ENCODE peak calls at places on chromosome 19, in seven cellular contexts. One of them, this sample, is unnamed. For H3K4me1 and H3K27me3, the result is how much of the 10 kb centered on the place peaks cover.

GRCh38 chr19:29845576-29846176 is 33.9 kb downstream of the CCNE1 start:
- DNase-seq in thoracic aorta: no peak
- DNase-seq in CD8-positive, alpha-beta memory T cell: peak
- DNase-seq in ovary: peak
- DNase-seq in psoas muscle: no peak
- DNase-seq in small intestine: peak
- DNase-seq in GM23248: peak
- DNase-seq in this sample: no peak

GRCh38 chr19:39097299-39097698 is 13.1 kb downstream of the ACP7 start:
- DNase-seq in thoracic aorta: no peak
- DNase-seq in CD8-positive, alpha-beta memory T cell: no peak
- DNase-seq in ovary: no peak
- DNase-seq in psoas muscle: no peak
- DNase-seq in small intestine: no peak
- DNase-seq in GM23248: no peak
- DNase-seq in this sample: no peak

GRCh38 chr19:14183741-14184395 is 22.1 kb downstream of the ADGRL1 start:
- DNase-seq in thoracic aorta: no peak
- DNase-seq in CD8-positive, alpha-beta memory T cell: no peak
- DNase-seq in ovary: no peak
- DNase-seq in psoas muscle: no peak
- DNase-seq in small intestine: no peak
- DNase-seq in GM23248: no peak
- DNase-seq in this sample: no peak

GRCh38 chr19:55694241-55694655 is 19.2 kb downstream of the EPN1 start:
- DNase-seq in thoracic aorta: no peak
- DNase-seq in CD8-positive, alpha-beta memory T cell: no peak
- DNase-seq in ovary: no peak
- DNase-seq in psoas muscle: no peak
- DNase-seq in small intestine: peak
- DNase-seq in GM23248: no peak
- DNase-seq in this sample: no peak

GRCh38 chr19:13788991-13789390 is 6.3 kb upstream of the ZSWIM4 start:
- DNase-seq in thoracic aorta: peak
- DNase-seq in CD8-positive, alpha-beta memory T cell: no peak
- DNase-seq in ovary: no peak
- DNase-seq in psoas muscle: no peak
- DNase-seq in small intestine: no peak
- DNase-seq in GM23248: peak
- DNase-seq in this sample: no peak

GRCh38 chr19:3492131-3492839 is 8.2 kb downstream of the DOHH start:
- DNase-seq in thoracic aorta: no peak
- DNase-seq in CD8-positive, alpha-beta memory T cell: no peak
- DNase-seq in ovary: no peak
- DNase-seq in psoas muscle: no peak
- DNase-seq in small intestine: no peak
- DNase-seq in GM23248: no peak
- DNase-seq in this sample: no peak

GRCh38 chr19:4305659-4306058 is 1.3 kb downstream of the FSD1 start:
- DNase-seq in thoracic aorta: no peak
- DNase-seq in CD8-positive, alpha-beta memory T cell: no peak
- DNase-seq in ovary: no peak
- DNase-seq in psoas muscle: no peak
- DNase-seq in small intestine: no peak
- DNase-seq in GM23248: no peak
- DNase-seq in this sample: no peak

GRCh38 chr19:44580366-44580895 is 32.9 kb upstream of the IGSF23 start:
- DNase-seq in thoracic aorta: no peak
- DNase-seq in CD8-positive, alpha-beta memory T cell: no peak
- DNase-seq in ovary: no peak
- DNase-seq in psoas muscle: no peak
- DNase-seq in small intestine: peak
- DNase-seq in GM23248: no peak
- DNase-seq in this sample: no peak

GRCh38 chr19:31352296-31352781 is 3.1 kb upstream of the TSHZ3 start:
- DNase-seq in thoracic aorta: no peak
- DNase-seq in CD8-positive, alpha-beta memory T cell: no peak
- DNase-seq in ovary: no peak
- DNase-seq in psoas muscle: no peak
- DNase-seq in small intestine: no peak
- DNase-seq in GM23248: no peak
- DNase-seq in this sample: no peak

GRCh38 chr19:10402441-10403038 is 802 bp downstream of the CDC37 start:
- DNase-seq in thoracic aorta: no peak
- DNase-seq in CD8-positive, alpha-beta memory T cell: no peak
- DNase-seq in ovary: no peak
- DNase-seq in psoas muscle: peak
- DNase-seq in small intestine: no peak
- DNase-seq in GM23248: peak
- DNase-seq in this sample: no peak

GRCh38 chr19:55250262-55251036 is 8.4 kb downstream of the PPP6R1 start:
- DNase-seq in thoracic aorta: no peak
- DNase-seq in CD8-positive, alpha-beta memory T cell: no peak
- DNase-seq in ovary: no peak
- DNase-seq in psoas muscle: no peak
- DNase-seq in small intestine: no peak
- DNase-seq in GM23248: no peak
- DNase-seq in this sample: no peak

GRCh38 chr19:1252818-1253513 is 4.6 kb downstream of the MIDN start:
- DNase-seq in thoracic aorta: peak
- DNase-seq in CD8-positive, alpha-beta memory T cell: peak
- DNase-seq in ovary: peak
- DNase-seq in psoas muscle: peak
- DNase-seq in small intestine: peak
- DNase-seq in GM23248: peak
- DNase-seq in this sample: peak

GRCh38 chr19:29675650-29676186 is 10.5 kb downstream of the PLEKHF1 start:
- DNase-seq in thoracic aorta: no peak
- DNase-seq in CD8-positive, alpha-beta memory T cell: no peak
- DNase-seq in ovary: no peak
- DNase-seq in psoas muscle: no peak
- DNase-seq in small intestine: no peak
- DNase-seq in GM23248: no peak
- DNase-seq in this sample: no peak

GRCh38 chr19:13757805-13758772 is 6.2 kb upstream of the MRI1 start:
- DNase-seq in thoracic aorta: no peak
- DNase-seq in CD8-positive, alpha-beta memory T cell: no peak
- DNase-seq in ovary: no peak
- DNase-seq in psoas muscle: no peak
- DNase-seq in small intestine: no peak
- DNase-seq in GM23248: no peak
- DNase-seq in this sample: no peak

GRCh38 chr19:11860721-11861120 is 12.2 kb downstream of the ZNF439 start:
- DNase-seq in thoracic aorta: no peak
- DNase-seq in CD8-positive, alpha-beta memory T cell: no peak
- DNase-seq in ovary: no peak
- DNase-seq in psoas muscle: no peak
- DNase-seq in small intestine: no peak
- DNase-seq in GM23248: no peak
- DNase-seq in this sample: no peak

GRCh38 chr19:4454952-4455738 is 2.4 kb downstream of the UBXN6 start:
- DNase-seq in thoracic aorta: no peak
- DNase-seq in CD8-positive, alpha-beta memory T cell: no peak
- DNase-seq in ovary: peak
- DNase-seq in psoas muscle: peak
- DNase-seq in small intestine: no peak
- DNase-seq in GM23248: peak
- DNase-seq in this sample: no peak

GRCh38 chr19:29779921-29780320 is 31.9 kb upstream of the CCNE1 start:
- DNase-seq in thoracic aorta: no peak
- DNase-seq in CD8-positive, alpha-beta memory T cell: no peak
- DNase-seq in ovary: no peak
- DNase-seq in psoas muscle: no peak
- DNase-seq in small intestine: no peak
- DNase-seq in GM23248: no peak
- DNase-seq in this sample: no peak

GRCh38 chr19:6233051-6233826 is 46.5 kb downstream of the MLLT1 start:
- DNase-seq in thoracic aorta: peak
- DNase-seq in CD8-positive, alpha-beta memory T cell: no peak
- DNase-seq in ovary: no peak
- DNase-seq in psoas muscle: peak
- DNase-seq in small intestine: peak
- DNase-seq in GM23248: peak
- DNase-seq in this sample: no peak

GRCh38 chr19:58154679-58155648 is 4.4 kb upstream of the ZNF329 start:
- DNase-seq in thoracic aorta: peak
- DNase-seq in CD8-positive, alpha-beta memory T cell: peak
- DNase-seq in ovary: peak
- DNase-seq in psoas muscle: peak
- DNase-seq in small intestine: peak
- DNase-seq in GM23248: peak
- DNase-seq in this sample: peak

GRCh38 chr19:15180451-15181390 is 20.1 kb downstream of the NOTCH3 start:
- DNase-seq in thoracic aorta: no peak
- DNase-seq in CD8-positive, alpha-beta memory T cell: no peak
- DNase-seq in ovary: no peak
- DNase-seq in psoas muscle: no peak
- DNase-seq in small intestine: peak
- DNase-seq in GM23248: peak
- DNase-seq in this sample: no peak

GRCh38 chr19:48668761-48669160 is 4.1 kb downstream of the NTN5 start:
- DNase-seq in thoracic aorta: no peak
- DNase-seq in CD8-positive, alpha-beta memory T cell: no peak
- DNase-seq in ovary: no peak
- DNase-seq in psoas muscle: no peak
- DNase-seq in small intestine: no peak
- DNase-seq in GM23248: no peak
- DNase-seq in this sample: no peak

GRCh38 chr19:45539460-45539859 is 32.2 kb downstream of the VASP start:
- DNase-seq in thoracic aorta: no peak
- DNase-seq in CD8-positive, alpha-beta memory T cell: no peak
- DNase-seq in ovary: no peak
- DNase-seq in psoas muscle: no peak
- DNase-seq in small intestine: no peak
- DNase-seq in GM23248: no peak
- DNase-seq in this sample: no peak

GRCh38 chr19:53907690-53908089 is 1.4 kb upstream of the CACNG7 start:
- DNase-seq in thoracic aorta: no peak
- DNase-seq in CD8-positive, alpha-beta memory T cell: no peak
- DNase-seq in ovary: no peak
- DNase-seq in psoas muscle: no peak
- DNase-seq in small intestine: no peak
- DNase-seq in GM23248: no peak
- DNase-seq in this sample: no peak

GRCh38 chr19:48253999-48254398 is 1.7 kb downstream of the CARD8 start:
- DNase-seq in thoracic aorta: no peak
- DNase-seq in CD8-positive, alpha-beta memory T cell: no peak
- DNase-seq in ovary: no peak
- DNase-seq in psoas muscle: no peak
- DNase-seq in small intestine: no peak
- DNase-seq in GM23248: no peak
- DNase-seq in this sample: no peak

GRCh38 chr19:1981253-1981652 is 34.3 kb downstream of the BTBD2 start:
- DNase-seq in thoracic aorta: no peak
- DNase-seq in CD8-positive, alpha-beta memory T cell: no peak
- DNase-seq in ovary: no peak
- DNase-seq in psoas muscle: no peak
- DNase-seq in small intestine: no peak
- DNase-seq in GM23248: no peak
- DNase-seq in this sample: no peak

GRCh38 chr19:48818234-48818823 is 7.5 kb upstream of the BCAT2 start:
- DNase-seq in thoracic aorta: no peak
- DNase-seq in CD8-positive, alpha-beta memory T cell: no peak
- DNase-seq in ovary: no peak
- DNase-seq in psoas muscle: no peak
- DNase-seq in small intestine: peak
- DNase-seq in GM23248: no peak
- DNase-seq in this sample: no peak

GRCh38 chr19:18487576-18488402 is 34.1 kb downstream of the ELL start:
- DNase-seq in thoracic aorta: no peak
- DNase-seq in CD8-positive, alpha-beta memory T cell: no peak
- DNase-seq in ovary: no peak
- DNase-seq in psoas muscle: no peak
- DNase-seq in small intestine: no peak
- DNase-seq in GM23248: no peak
- DNase-seq in this sample: no peak
- H3K4me1 ChIP-seq in thoracic aorta: half or more
- H3K4me1 ChIP-seq in CD8-positive, alpha-beta memory T cell: half or more
- H3K4me1 ChIP-seq in ovary: under half
- H3K4me1 ChIP-seq in psoas muscle: half or more
- H3K4me1 ChIP-seq in small intestine: under half
- H3K4me1 ChIP-seq in GM23248: under half
- H3K4me1 ChIP-seq in this sample: under half

DNA sequence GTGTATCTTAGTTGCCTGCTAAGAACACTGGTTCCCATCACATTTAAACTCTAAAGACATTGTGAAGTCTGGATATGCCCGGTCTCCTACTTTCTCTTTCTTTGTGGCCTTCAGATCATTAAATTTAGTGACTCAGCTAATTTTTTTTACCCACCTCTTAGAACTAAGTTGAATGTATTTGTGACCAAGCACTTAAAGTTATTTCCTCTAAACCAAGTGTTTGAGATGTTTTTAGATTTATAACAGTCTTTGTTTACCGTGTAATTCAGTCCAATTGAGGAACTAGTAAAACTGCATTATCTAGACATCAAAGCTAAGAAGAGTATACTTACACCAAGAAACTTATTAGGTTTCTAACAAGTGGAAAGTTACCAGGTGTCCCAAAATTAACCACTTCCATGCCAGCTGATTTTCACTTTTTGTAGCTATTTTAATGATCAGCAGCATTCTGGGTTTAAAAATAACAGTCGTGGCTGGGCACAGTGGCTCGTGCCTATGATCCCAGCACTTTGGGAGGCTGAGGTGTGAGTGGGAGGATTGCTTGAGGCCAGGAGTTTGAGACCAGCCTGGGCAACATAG is 53.1 kb downstream of the ARHGAP35 start:
- DNase-seq in thoracic aorta: no peak
- DNase-seq in CD8-positive, alpha-beta memory T cell: no peak
- DNase-seq in ovary: no peak
- DNase-seq in psoas muscle: no peak
- DNase-seq in small intestine: peak
- DNase-seq in GM23248: peak
- DNase-seq in this sample: peak
- H3K4me3 ChIP-seq in thoracic aorta: peak
- H3K4me3 ChIP-seq in CD8-positive, alpha-beta memory T cell: no peak
- H3K4me3 ChIP-seq in ovary: no peak
- H3K4me3 ChIP-seq in psoas muscle: no peak
- H3K4me3 ChIP-seq in small intestine: no peak
- H3K4me3 ChIP-seq in GM23248: peak
- H3K4me3 ChIP-seq in this sample: peak

GRCh38 chr19:41851456-41851855 is 6.6 kb downstream of the DMRTC2 start:
- DNase-seq in thoracic aorta: no peak
- DNase-seq in CD8-positive, alpha-beta memory T cell: no peak
- DNase-seq in ovary: no peak
- DNase-seq in psoas muscle: no peak
- DNase-seq in small intestine: no peak
- DNase-seq in GM23248: no peak
- DNase-seq in this sample: no peak
- H3K27me3 ChIP-seq in thoracic aorta: under half
- H3K27me3 ChIP-seq in CD8-positive, alpha-beta memory T cell: under half
- H3K27me3 ChIP-seq in ovary: under half
- H3K27me3 ChIP-seq in psoas muscle: under half
- H3K27me3 ChIP-seq in small intestine: under half
- H3K27me3 ChIP-seq in GM23248: under half
- H3K27me3 ChIP-seq in this sample: under half

DNA sequence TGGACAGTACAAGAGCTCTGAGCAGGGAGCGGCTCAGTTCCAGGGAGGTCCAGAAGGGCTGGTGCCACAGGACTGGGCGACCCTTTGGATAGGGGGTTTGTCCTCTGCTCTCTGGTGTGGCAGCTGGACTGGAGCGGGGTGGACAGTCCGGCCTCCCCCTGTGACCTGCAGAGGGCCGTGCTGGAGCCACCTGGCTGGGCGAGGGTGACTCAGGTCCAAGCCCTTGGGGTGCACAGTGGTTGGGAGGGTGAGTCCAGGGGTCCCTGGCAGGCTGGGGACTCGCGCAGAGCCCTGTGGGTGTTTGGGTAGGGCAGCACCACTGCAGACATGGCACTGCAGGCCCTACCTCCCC is 7.2 kb downstream of the SSBP4 start:
- DNase-seq in thoracic aorta: no peak
- DNase-seq in CD8-positive, alpha-beta memory T cell: no peak
- DNase-seq in ovary: no peak
- DNase-seq in psoas muscle: no peak
- DNase-seq in small intestine: no peak
- DNase-seq in GM23248: no peak
- DNase-seq in this sample: no peak
- H3K4me1 ChIP-seq in thoracic aorta: half or more
- H3K4me1 ChIP-seq in CD8-positive, alpha-beta memory T cell: half or more
- H3K4me1 ChIP-seq in ovary: under half
- H3K4me1 ChIP-seq in psoas muscle: under half
- H3K4me1 ChIP-seq in small intestine: under half
- H3K4me1 ChIP-seq in GM23248: under half
- H3K4me1 ChIP-seq in this sample: half or more